ENCODE peak calls at places on chromosomes 13 and 19, in ten cellular contexts. G is HS-27A, X is ureter, E is astrocyte of the spinal cord, T is WTC11, H is astrocyte of the cerebellum, N is hippocampal formation, F is fibroblast of pulmonary artery, O is fibroblast of mammary gland, Q is mesendoderm. S is an unnamed sample.

GRCh38 chr19:16153582-16154336 is 10.3 kb downstream of the HSH2D start:
- DNase-seq in G (no peak), X (no peak), E (no peak), T (peak), H (no peak), N (no peak), F (no peak), O (no peak), Q (peak), S (peak)

GRCh38 chr19:19549804-19550453 is 11.9 kb downstream of the CILP2 start:
- DNase-seq in G (no peak), X (no peak), E (no peak), T (no peak), H (no peak), N (no peak), F (no peak), O (no peak), Q (no peak), S (no peak)

GRCh38 chr13:80132741-80133601 is 208.0 kb downstream of the SPRY2 start:
- DNase-seq in G (peak), X (peak), E (peak), T (no peak), H (no peak), N (peak), F (peak), O (peak), Q (peak), S (peak)

GRCh38 chr19:49896863-49897621 is at the start of gene IL4I1:
- DNase-seq in G (no peak), X (peak), E (peak), T (no peak), H (no peak), N (no peak), F (peak), O (no peak), Q (no peak), S (peak)

GRCh38 chr19:49488046-49488862 is 846 bp downstream of the RPL13A start:
- DNase-seq in G (no peak), X (no peak), E (no peak), T (no peak), H (no peak), N (no peak), F (no peak), O (no peak), Q (peak), S (no peak)

GRCh38 chr19:14333101-14333871 is 48.0 kb upstream of the ADGRE5 start:
- DNase-seq in G (no peak), X (no peak), E (peak), T (peak), H (no peak), N (no peak), F (peak), O (peak), Q (peak), S (peak)

GRCh38 chr19:6264803-6265202 is 15.0 kb downstream of the MLLT1 start:
- DNase-seq in G (no peak), X (no peak), E (no peak), T (no peak), H (no peak), N (no peak), F (no peak), O (no peak), Q (no peak), S (no peak)

GRCh38 chr13:67224148-67224846 is 5.8 kb downstream of the PCDH9 start:
- DNase-seq in G (peak), X (peak), E (peak), T (peak), H (peak), N (peak), F (peak), O (peak), Q (peak), S (peak)

GRCh38 chr13:49371943-49372636 is 71.8 kb downstream of the CAB39L start:
- DNase-seq in G (no peak), X (no peak), E (peak), T (no peak), H (peak), N (no peak), F (no peak), O (no peak), Q (no peak), S (peak)

GRCh38 chr13:64029343-64030093 is 2613.9 kb upstream of the PCDH20 start:
- DNase-seq in G (no peak), X (no peak), E (no peak), T (peak), H (no peak), N (no peak), F (no peak), O (no peak), Q (no peak), S (no peak)

GRCh38 chr13:30409911-30410704 is 12.2 kb upstream of the UBE2L5 start:
- DNase-seq in G (no peak), X (no peak), E (peak), T (no peak), H (no peak), N (no peak), F (peak), O (peak), Q (peak), S (peak)

GRCh38 chr19:35596366-35596999 is 10.5 kb downstream of the PMIS2 start:
- DNase-seq in G (no peak), X (no peak), E (no peak), T (no peak), H (no peak), N (no peak), F (peak), O (peak), Q (peak), S (peak)

GRCh38 chr19:5953680-5954213 is 24.2 kb downstream of the RANBP3 start:
- DNase-seq in G (no peak), X (no peak), E (peak), T (no peak), H (no peak), N (no peak), F (no peak), O (no peak), Q (no peak), S (peak)

GRCh38 chr19:51566489-51567100 is 4.5 kb upstream of the ZNF175 start:
- DNase-seq in G (no peak), X (no peak), E (no peak), T (no peak), H (no peak), N (no peak), F (no peak), O (no peak), Q (no peak), S (no peak)

GRCh38 chr19:39532233-39533002 is at the start of gene EID2B:
- DNase-seq in G (peak), X (peak), E (peak), T (peak), H (peak), N (peak), F (peak), O (peak), Q (peak), S (peak)

GRCh38 chr13:37344051-37344450 is 238.6 kb upstream of the CSNK1A1L start:
- DNase-seq in G (no peak), X (no peak), E (no peak), T (no peak), H (no peak), N (no peak), F (no peak), O (no peak), Q (no peak), S (no peak)

GRCh38 chr13:28316841-28317240 is 178.1 kb downstream of the FLT1 start:
- DNase-seq in G (no peak), X (no peak), E (no peak), T (no peak), H (no peak), N (no peak), F (no peak), O (no peak), Q (no peak), S (no peak)

GRCh38 chr19:16897572-16898056 is 8.8 kb downstream of the F2RL3 start:
- DNase-seq in G (no peak), X (peak), E (no peak), T (no peak), H (no peak), N (no peak), F (no peak), O (peak), Q (no peak), S (no peak)

GRCh38 chr13:99805361-99805760 is 166.2 kb downstream of the ZIC5 start:
- DNase-seq in G (no peak), X (no peak), E (no peak), T (peak), H (no peak), N (no peak), F (no peak), O (no peak), Q (peak), S (no peak)

GRCh38 chr13:98629055-98629454 is 52.1 kb upstream of the STK24 start:
- DNase-seq in G (no peak), X (no peak), E (no peak), T (no peak), H (no peak), N (no peak), F (no peak), O (no peak), Q (no peak), S (no peak)

GRCh38 chr19:3062165-3063105 is at the start of gene TLE5:
- DNase-seq in G (no peak), X (no peak), E (no peak), T (no peak), H (no peak), N (no peak), F (peak), O (no peak), Q (peak), S (peak)

GRCh38 chr13:113666951-113667701 is at the start of gene GRK1:
- DNase-seq in G (no peak), X (no peak), E (no peak), T (peak), H (no peak), N (no peak), F (no peak), O (no peak), Q (peak), S (no peak)

GRCh38 chr13:50613356-50613831 is 230.1 kb downstream of the DLEU7 start:
- DNase-seq in G (no peak), X (no peak), E (peak), T (no peak), H (no peak), N (no peak), F (peak), O (peak), Q (no peak), S (no peak)

GRCh38 chr13:99289674-99290337 is 17.4 kb downstream of the GPR183 start:
- DNase-seq in G (no peak), X (no peak), E (no peak), T (no peak), H (no peak), N (no peak), F (no peak), O (no peak), Q (no peak), S (no peak)

GRCh38 chr19:12791345-12792047 is at the start of gene JUNB:
- DNase-seq in G (no peak), X (peak), E (peak), T (peak), H (peak), N (peak), F (peak), O (peak), Q (peak), S (peak)

GRCh38 chr13:100594731-100595130 is 6.1 kb upstream of the GGACT start:
- DNase-seq in G (no peak), X (no peak), E (no peak), T (peak), H (no peak), N (no peak), F (no peak), O (no peak), Q (peak), S (no peak)